ENCODE peak calls at places on chromosomes 3 and 15, in seven cellular contexts. W is cardiac fibroblast; Y is HCT116; X is PC-3; S is CD8-positive, alpha-beta T cell; Q is lower leg skin; G is stomach. F is an unnamed sample.

GRCh38 chr3:161559177-161559998 is 62.8 kb downstream of the OTOL1 start:
- DNase-seq in W (peak), Y (peak), X (peak), S (no peak), Q (no peak), G (no peak), F (no peak)

GRCh38 chr3:46856576-46857471 is 6.4 kb downstream of the MYL3 start:
- DNase-seq in W (no peak), Y (no peak), X (no peak), S (no peak), Q (no peak), G (no peak), F (no peak)

GRCh38 chr3:120681018-120681417 is 1.0 kb downstream of the HGD start:
- DNase-seq in W (no peak), Y (no peak), X (no peak), S (no peak), Q (no peak), G (no peak), F (no peak)

GRCh38 chr3:36075491-36075890 is 304.8 kb upstream of the STAC start:
- DNase-seq in W (peak), Y (no peak), X (peak), S (no peak), Q (no peak), G (no peak), F (no peak)

GRCh38 chr3:126412841-126413692 is 18.4 kb downstream of the CFAP100 start:
- DNase-seq in W (no peak), Y (no peak), X (no peak), S (no peak), Q (no peak), G (peak), F (no peak)

GRCh38 chr15:49570672-49571071 is 49.9 kb downstream of the FAM227B start:
- DNase-seq in W (no peak), Y (no peak), X (no peak), S (no peak), Q (no peak), G (no peak), F (no peak)

GRCh38 chr3:47892284-47892683 is 89.3 kb downstream of the DHX30 start:
- DNase-seq in W (no peak), Y (no peak), X (no peak), S (no peak), Q (no peak), G (no peak), F (no peak)

GRCh38 chr15:44798815-44799214 is 62.5 kb downstream of the TRIM69 start:
- DNase-seq in W (no peak), Y (peak), X (peak), S (no peak), Q (no peak), G (no peak), F (no peak)

GRCh38 chr15:85374831-85375230 is 5.6 kb upstream of the AKAP13 start:
- DNase-seq in W (no peak), Y (no peak), X (no peak), S (no peak), Q (no peak), G (no peak), F (no peak)

GRCh38 chr15:39969871-39970270 is 36.0 kb downstream of the EIF2AK4 start:
- DNase-seq in W (peak), Y (peak), X (no peak), S (no peak), Q (peak), G (peak), F (no peak)

GRCh38 chr15:78216276-78217229 is 17.8 kb downstream of the ACSBG1 start:
- DNase-seq in W (no peak), Y (no peak), X (peak), S (no peak), Q (peak), G (peak), F (peak)

GRCh38 chr3:194046995-194047681 is 88.8 kb upstream of the HES1 start:
- DNase-seq in W (no peak), Y (no peak), X (no peak), S (no peak), Q (peak), G (peak), F (no peak)

GRCh38 chr15:65923264-65923663 is 54.0 kb downstream of the RAB11A start:
- DNase-seq in W (no peak), Y (no peak), X (no peak), S (no peak), Q (no peak), G (no peak), F (no peak)

GRCh38 chr3:151282921-151283320 is 4.6 kb upstream of the P2RY14 start:
- DNase-seq in W (peak), Y (peak), X (peak), S (no peak), Q (no peak), G (no peak), F (peak)

GRCh38 chr15:68407141-68407885 is 24.6 kb downstream of the ITGA11 start:
- DNase-seq in W (no peak), Y (no peak), X (no peak), S (no peak), Q (peak), G (peak), F (no peak)

GRCh38 chr15:72184165-72184811 is 13.3 kb downstream of the GRAMD2A start:
- DNase-seq in W (no peak), Y (peak), X (peak), S (no peak), Q (no peak), G (peak), F (peak)

GRCh38 chr3:55454611-55455010 is 32.5 kb downstream of the WNT5A start:
- DNase-seq in W (peak), Y (no peak), X (no peak), S (no peak), Q (no peak), G (no peak), F (no peak)

GRCh38 chr3:126858887-126859286 is 124.0 kb upstream of the PLXNA1 start:
- DNase-seq in W (peak), Y (no peak), X (peak), S (no peak), Q (no peak), G (no peak), F (no peak)

GRCh38 chr15:25543156-25543555 is 104.3 kb upstream of the UBE3A start:
- DNase-seq in W (peak), Y (no peak), X (peak), S (no peak), Q (peak), G (no peak), F (peak)

GRCh38 chr3:49807427-49808114 is 4.5 kb downstream of the INKA1 start:
- DNase-seq in W (no peak), Y (no peak), X (no peak), S (no peak), Q (no peak), G (no peak), F (no peak)

GRCh38 chr15:67074886-67075229 is 9.5 kb downstream of the SMAD3 start:
- DNase-seq in W (peak), Y (no peak), X (no peak), S (no peak), Q (no peak), G (no peak), F (no peak)

GRCh38 chr3:43181202-43181910 is 75.5 kb upstream of the POMGNT2 start:
- DNase-seq in W (no peak), Y (no peak), X (peak), S (peak), Q (peak), G (no peak), F (no peak)

GRCh38 chr15:58053236-58054153 is 12.0 kb downstream of the ALDH1A2 start:
- DNase-seq in W (no peak), Y (no peak), X (no peak), S (no peak), Q (no peak), G (no peak), F (no peak)

GRCh38 chr15:45871121-45871855 is 236.5 kb downstream of the SQOR start:
- DNase-seq in W (peak), Y (no peak), X (peak), S (no peak), Q (no peak), G (no peak), F (no peak)

GRCh38 chr3:242986-243706 is 46.6 kb downstream of the CHL1 start:
- DNase-seq in W (peak), Y (no peak), X (peak), S (no peak), Q (no peak), G (no peak), F (no peak)

DNA sequence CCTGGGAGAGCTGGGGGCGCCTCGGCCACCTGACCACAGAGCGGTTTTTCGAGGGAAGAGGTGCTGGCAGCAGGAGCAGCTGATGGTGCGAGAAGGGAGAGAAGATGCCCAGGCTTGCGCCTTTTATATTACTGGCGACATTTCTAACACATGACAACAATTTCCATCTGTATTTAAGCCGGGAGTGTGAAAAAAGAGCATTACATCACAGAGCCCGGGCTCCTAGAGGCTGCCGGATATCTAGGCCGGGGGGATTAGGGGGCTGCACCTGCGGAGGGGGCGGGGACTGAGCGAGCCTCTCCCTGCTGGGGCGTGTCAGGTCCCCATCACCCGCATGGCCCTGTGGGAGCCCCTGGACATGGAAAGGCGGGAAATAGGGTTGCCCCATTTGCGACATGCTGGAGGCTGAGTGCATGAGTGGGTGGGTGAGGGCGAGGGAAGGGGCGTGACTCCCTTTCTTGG is 440.7 kb downstream of the MAGI1 start:
- DNase-seq in W (no peak), Y (no peak), X (no peak), S (no peak), Q (no peak), G (no peak), F (no peak)
- H3K4me3 ChIP-seq in W (no peak), Y (no peak), X (no peak), S (no peak), Q (no peak), G (peak), F (no peak)

GRCh38 chr3:9915252-9916141 is 1.4 kb upstream of the IL17RC start:
- DNase-seq in W (peak), Y (no peak), X (peak), S (no peak), Q (no peak), G (peak), F (no peak)

GRCh38 chr3:9917820-9918219 is 922 bp downstream of the IL17RC start:
- DNase-seq in W (no peak), Y (no peak), X (no peak), S (no peak), Q (no peak), G (no peak), F (no peak)

GRCh38 chr3:9914559-9915251 is 2.2 kb upstream of the IL17RC start:
- DNase-seq in W (no peak), Y (no peak), X (no peak), S (no peak), Q (no peak), G (no peak), F (no peak)

GRCh38 chr3:9916734-9917680 is at the start of gene IL17RC:
- DNase-seq in W (peak), Y (peak), X (peak), S (no peak), Q (peak), G (peak), F (peak)

DNA sequence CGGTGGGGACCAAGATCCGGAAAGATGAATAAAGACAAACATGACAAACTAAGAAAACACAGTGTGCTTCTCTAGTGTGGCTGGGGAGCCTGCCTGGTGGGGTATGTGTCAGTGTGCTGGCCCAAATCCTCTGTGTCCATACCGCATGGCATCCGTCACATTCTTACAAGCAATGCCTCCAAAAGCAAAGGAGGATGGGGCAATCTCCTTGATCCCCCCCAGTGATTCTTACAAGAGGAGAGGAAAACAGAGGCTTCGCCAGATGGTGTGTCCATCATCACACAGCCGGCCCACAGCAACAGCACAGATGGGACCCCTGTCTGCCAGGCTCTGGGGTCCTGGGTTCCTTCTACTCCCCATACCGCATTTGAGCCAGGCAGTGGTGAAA is 558 bp upstream of the IL17RC start:
- DNase-seq in W (peak), Y (no peak), X (peak), S (no peak), Q (no peak), G (no peak), F (no peak)
- H3K4me3 ChIP-seq in W (peak), Y (peak), X (peak), S (peak), Q (no peak), G (peak), F (peak)

DNA sequence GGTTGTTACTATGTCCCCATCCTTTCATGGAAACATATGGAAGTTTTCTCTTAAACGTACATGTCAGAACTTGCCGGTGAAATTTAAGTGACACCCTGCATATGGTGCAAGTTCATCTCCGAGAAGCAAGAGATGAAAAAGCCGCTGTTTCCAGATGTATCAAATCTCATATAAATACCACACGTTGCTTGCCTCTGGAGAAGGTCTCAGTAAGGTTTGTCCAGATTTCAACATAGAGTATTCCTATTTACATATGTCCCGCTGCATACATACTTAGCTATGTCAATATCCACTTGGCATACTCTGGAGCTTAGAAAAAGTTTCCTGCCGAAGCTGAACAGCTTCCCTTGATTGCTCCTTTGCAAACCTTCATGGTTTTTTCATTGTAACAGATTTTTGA is 172.2 kb upstream of the ICE2 start:
- DNase-seq in W (no peak), Y (no peak), X (no peak), S (no peak), Q (no peak), G (no peak), F (peak)
- H3K4me3 ChIP-seq in W (no peak), Y (no peak), X (no peak), S (no peak), Q (no peak), G (no peak), F (no peak)

GRCh38 chr3:14658978-14659377 is 7.4 kb downstream of the CCDC174 start:
- DNase-seq in W (no peak), Y (no peak), X (no peak), S (no peak), Q (no peak), G (no peak), F (no peak)
- H3K4me3 ChIP-seq in W (no peak), Y (no peak), X (no peak), S (no peak), Q (no peak), G (no peak), F (no peak)

GRCh38 chr3:184241141-184241446 is 7.7 kb downstream of the ALG3 start:
- DNase-seq in W (no peak), Y (no peak), X (no peak), S (no peak), Q (no peak), G (no peak), F (no peak)
- H3K4me3 ChIP-seq in W (no peak), Y (no peak), X (no peak), S (no peak), Q (no peak), G (no peak), F (no peak)

DNA sequence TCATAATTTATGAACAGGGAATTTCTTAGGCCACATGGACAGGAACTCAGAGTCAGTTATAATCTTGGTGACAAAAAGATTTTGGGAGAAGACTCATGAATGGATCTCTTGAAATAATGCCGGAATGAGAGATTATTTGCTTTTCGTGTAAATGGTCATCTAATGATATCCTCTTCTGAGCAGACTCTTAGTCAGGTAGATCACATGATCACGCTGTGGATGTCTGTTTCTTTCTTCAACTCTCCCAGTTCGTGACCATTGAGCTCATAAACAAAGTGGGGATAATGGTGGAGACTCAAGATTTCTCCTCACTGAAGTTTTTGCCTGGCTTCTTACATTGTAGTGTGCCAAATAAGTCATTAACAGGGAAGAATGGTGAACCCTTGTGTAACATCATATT is 133.1 kb upstream of the CBLB start:
- DNase-seq in W (no peak), Y (no peak), X (no peak), S (no peak), Q (no peak), G (no peak), F (no peak)
- H3K4me3 ChIP-seq in W (no peak), Y (no peak), X (no peak), S (no peak), Q (no peak), G (no peak), F (no peak)

GRCh38 chr3:81728766-81729544 is 32.5 kb downstream of the GBE1 start:
- DNase-seq in W (peak), Y (no peak), X (peak), S (no peak), Q (no peak), G (no peak), F (no peak)

GRCh38 chr3:81726735-81727134 is 34.7 kb downstream of the GBE1 start:
- DNase-seq in W (peak), Y (no peak), X (peak), S (no peak), Q (no peak), G (no peak), F (no peak)

GRCh38 chr3:81723732-81724313 is 37.6 kb downstream of the GBE1 start:
- DNase-seq in W (peak), Y (no peak), X (peak), S (no peak), Q (no peak), G (no peak), F (no peak)

GRCh38 chr3:81726132-81726531 is 35.3 kb downstream of the GBE1 start:
- DNase-seq in W (peak), Y (no peak), X (peak), S (no peak), Q (no peak), G (no peak), F (no peak)
- H3K4me3 ChIP-seq in W (no peak), Y (no peak), X (peak), S (no peak), Q (no peak), G (no peak), F (no peak)

F was measured in LNCaP clone FGC.